ENCODE peak calls at places on chromosomes 7 and 10, in five cellular contexts. U is hepatocyte, R is GM23338, N is MM.1S, M is neural progenitor cell. T is an unnamed sample.
A peak's percentile ranks its signal among the peaks of the same experiment; 100 is the strongest.

GRCh38 chr7:154380771-154381170 is 328.6 kb downstream of the DPP6 start:
- DNase-seq in R (no peak), U (no peak), M (no peak), N (no peak), T (no peak)

GRCh38 chr10:7035111-7035761 is 375.6 kb downstream of the SFMBT2 start:
- DNase-seq in U (no peak), N (no peak), R (no peak), M (no peak), T (no peak)

GRCh38 chr10:62625484-62625883 is 179.0 kb upstream of the ADO start:
- DNase-seq in M (no peak), N (no peak), U (no peak), R (no peak), T (no peak)

GRCh38 chr7:135845415-135846075 is 96.9 kb upstream of the FAM180A start:
- DNase-seq in U (no peak), M (no peak), N (no peak), R (no peak), T (peak; percentile 25)

GRCh38 chr7:19051767-19052375 is 65.6 kb downstream of the TWIST1 start:
- DNase-seq in N (peak; percentile 33), R (peak; percentile 71), U (peak; percentile 28), M (peak; percentile 57), T (peak; percentile 62)

GRCh38 chr7:111556977-111557376 is 5.3 kb downstream of the IMMP2L start:
- DNase-seq in U (no peak), M (no peak), N (no peak), R (no peak), T (no peak)

GRCh38 chr10:50586740-50587088 is 37.0 kb downstream of the SGMS1 start:
- DNase-seq in U (no peak), M (no peak), N (no peak), R (no peak), T (no peak)

GRCh38 chr7:137519964-137520363 is 176.4 kb upstream of the PTN start:
- DNase-seq in M (no peak), R (no peak), U (no peak), N (no peak), T (peak; percentile 20)

GRCh38 chr7:128872394-128872824 is 9.8 kb downstream of the ATP6V1F start:
- DNase-seq in U (no peak), M (no peak), R (peak; percentile 84), N (no peak), T (no peak)

GRCh38 chr7:121797283-121798037 is 75.5 kb upstream of the PTPRZ1 start:
- DNase-seq in R (peak; percentile 56), M (peak; percentile 51), N (peak; percentile 31), U (no peak), T (peak; percentile 15)

GRCh38 chr7:5594616-5595544 is 171.2 kb upstream of the TNRC18 start:
- DNase-seq in M (peak; percentile 90), N (no peak), R (peak; percentile 82), U (peak; percentile 62), T (peak; percentile 66)

GRCh38 chr7:27177795-27178320 is 3.7 kb upstream of the HOXA10 start:
- DNase-seq in U (no peak), N (no peak), R (no peak), M (no peak), T (peak; percentile 54)

GRCh38 chr10:99966306-99966705 is 43.4 kb downstream of the DNMBP start:
- DNase-seq in M (no peak), N (no peak), U (peak; percentile 75), R (no peak), T (peak; percentile 97)

GRCh38 chr10:96306516-96306915 is 2.3 kb downstream of the DNTT start:
- DNase-seq in M (no peak), R (no peak), N (no peak), U (no peak), T (no peak)

GRCh38 chr7:124879771-124880170 is 49.9 kb downstream of the POT1 start:
- DNase-seq in U (no peak), R (no peak), N (no peak), M (no peak), T (no peak)

GRCh38 chr7:75945297-75946168 is 30.6 kb downstream of the POR start:
- DNase-seq in U (peak; percentile 75), R (no peak), M (no peak), N (no peak), T (peak; percentile 44)

GRCh38 chr7:81161459-81162075 is 242.7 kb upstream of the SEMA3C start:
- DNase-seq in M (no peak), R (no peak), N (no peak), U (peak; percentile 58), T (peak; percentile 95)

GRCh38 chr10:90344226-90344625 is 513.6 kb downstream of the HTR7 start:
- DNase-seq in U (no peak), R (no peak), N (no peak), M (no peak), T (no peak)

GRCh38 chr7:98420966-98421612 is 20.2 kb upstream of the BAIAP2L1 start:
- DNase-seq in M (peak; percentile 88), U (peak; percentile 92), R (peak; percentile 95), N (peak; percentile 76), T (peak; percentile 48)

GRCh38 chr10:128631801-128632241 is 505.6 kb upstream of the MKI67 start:
- DNase-seq in R (peak; percentile 66), M (peak; percentile 51), U (peak; percentile 32), N (peak; percentile 72), T (peak; percentile 57)

GRCh38 chr10:132582795-132583194 is 45.2 kb downstream of the INPP5A start:
- DNase-seq in M (no peak), R (no peak), N (no peak), U (no peak), T (no peak)

GRCh38 chr7:65980478-65981250 is 1.3 kb downstream of the GUSB start:
- DNase-seq in M (no peak), U (peak; percentile 21), N (peak; percentile 72), R (peak; percentile 9), T (peak; percentile 30)

GRCh38 chr10:119333146-119333792 is 125.9 kb downstream of the GRK5 start:
- DNase-seq in R (no peak), M (no peak), N (no peak), U (no peak), T (peak; percentile 41)

GRCh38 chr7:90666186-90666585 is 70.1 kb downstream of the CDK14 start:
- DNase-seq in M (no peak), U (no peak), R (no peak), N (no peak), T (peak; percentile 58)

GRCh38 chr10:89086801-89087513 is 96.4 kb downstream of the FAS start:
- DNase-seq in R (peak; percentile 84), N (no peak), M (peak; percentile 35), U (no peak), T (peak; percentile 99)

GRCh38 chr10:30111340-30111980 is 52.1 kb upstream of the JCAD start:
- DNase-seq in M (no peak), N (no peak), U (no peak), R (no peak), T (peak; percentile 89)

GRCh38 chr10:112858990-112859520 is 91.0 kb upstream of the TCF7L2 start:
- DNase-seq in U (no peak), R (no peak), M (no peak), N (no peak), T (no peak)

GRCh38 chr7:141693082-141693481 is 8.9 kb downstream of the DENND11 start:
- DNase-seq in N (no peak), R (no peak), M (no peak), U (no peak), T (no peak)

GRCh38 chr10:27464993-27465392 is 39.1 kb upstream of the RAB18 start:
- DNase-seq in R (no peak), M (no peak), N (peak; percentile 73), U (no peak), T (no peak)

GRCh38 chr7:41333506-41333905 is 369.4 kb downstream of the INHBA start:
- DNase-seq in R (no peak), U (no peak), N (no peak), M (no peak), T (peak; percentile 61)

GRCh38 chr7:125480762-125481161 is 551.1 kb upstream of the POT1 start:
- DNase-seq in N (no peak), R (peak; percentile 41), U (no peak), M (no peak), T (no peak)

GRCh38 chr10:71849461-71849908 is 1.6 kb downstream of the PSAP start:
- DNase-seq in R (no peak), M (no peak), U (no peak), N (no peak), T (no peak)

GRCh38 chr10:71850021-71850744 is 868 bp downstream of the PSAP start:
- DNase-seq in N (no peak), U (no peak), M (no peak), R (no peak), T (peak; percentile 23)

GRCh38 chr10:71846816-71847215 is 4.2 kb downstream of the PSAP start:
- DNase-seq in U (no peak), M (no peak), N (no peak), R (no peak), T (no peak)

GRCh38 chr10:71847418-71847817 is 3.6 kb downstream of the PSAP start:
- DNase-seq in N (no peak), R (no peak), U (no peak), M (no peak), T (no peak)

GRCh38 chr10:71848325-71849277 is 2.5 kb downstream of the PSAP start:
- DNase-seq in N (no peak), R (peak; percentile 27), M (no peak), U (no peak), T (peak; percentile 27)
- H3K4me3 ChIP-seq in N (no peak overlapping the region), R (peak overlapping the region; percentile 27), M (no peak overlapping the region), U (peak overlapping the region; percentile 2), T (peak overlapping the region; percentile 95)

GRCh38 chr10:85979598-85979997 is 387.0 kb downstream of the GRID1 start:
- DNase-seq in N (no peak), U (no peak), M (no peak), R (no peak), T (no peak)

GRCh38 chr10:85978566-85979358 is 387.8 kb downstream of the GRID1 start:
- DNase-seq in U (no peak), M (no peak), R (no peak), N (no peak), T (no peak)

GRCh38 chr10:85977642-85978041 is 389.0 kb downstream of the GRID1 start:
- DNase-seq in R (no peak), M (no peak), U (no peak), N (no peak), T (no peak)

GRCh38 chr10:85986777-85987176 is 379.8 kb downstream of the GRID1 start:
- DNase-seq in R (no peak), U (no peak), M (no peak), N (no peak), T (no peak)

DNA sequence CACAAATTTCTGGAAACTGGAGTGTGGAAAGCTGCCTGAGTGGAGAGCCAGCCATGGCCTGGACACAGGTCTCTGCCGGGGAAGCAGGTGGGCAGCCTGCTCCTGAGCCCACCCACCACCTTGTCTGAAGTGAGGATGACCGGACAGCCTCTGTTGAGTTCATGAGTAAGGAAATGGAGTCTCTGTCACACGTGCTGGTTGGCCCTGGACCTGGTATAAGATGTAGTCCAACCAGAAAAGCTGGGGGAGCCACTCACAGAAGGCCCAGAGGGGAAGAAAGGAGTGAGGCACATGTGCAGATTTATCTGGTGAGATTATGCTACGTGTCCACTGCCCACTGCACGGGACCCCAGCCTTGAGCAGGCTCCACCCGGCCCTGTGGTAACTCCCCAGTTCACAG is 383.5 kb downstream of the GRID1 start:
- DNase-seq in R (no peak), N (no peak), M (no peak), U (no peak), T (no peak)
- TF ChIP-seq EZH2phosphoT487 in R (no peak), N (no peak), M (no peak), U (no peak), T (no peak)

GRCh38 chr7:143384741-143385631 is 3.8 kb downstream of the ZYX start:
- DNase-seq in R (no peak), M (no peak), U (no peak), N (no peak), T (peak; percentile 42)
- H3K4me3 ChIP-seq in R (no peak overlapping the region), M (no peak overlapping the region), U (no peak overlapping the region), N (no peak overlapping the region), T (peak overlapping the region; percentile 98)

GRCh38 chr7:1236132-1236655 is 3.5 kb downstream of the UNCX start:
- DNase-seq in R (peak; percentile 60), U (no peak), M (peak; percentile 73), N (no peak), T (no peak)
- TF ChIP-seq EZH2phosphoT487 in R (peak; percentile 92), U (no peak), M (no peak), N (no peak), T (no peak)

T was measured in GM23248.